ENCODE peak calls at places on chromosome 3, in five cellular contexts. N is lung, O is GM23248, Y is A549, C is psoas muscle. B is an unnamed sample. For H3K4me1 and H3K9me3, the result is how much of the 10 kb centered on the place peaks cover.

GRCh38 chr3:64272842-64273241 is 47.6 kb upstream of the PRICKLE2 start:
- DNase-seq in O (no peak), C (no peak), N (no peak), Y (no peak), B (no peak)

GRCh38 chr3:191363221-191363620 is 32.9 kb upstream of the UTS2B start:
- DNase-seq in C (no peak), N (no peak), Y (no peak), O (no peak), B (no peak)

GRCh38 chr3:52367891-52368880 is 52.1 kb downstream of the DNAH1 start:
- DNase-seq in Y (no peak), N (no peak), C (no peak), O (no peak), B (no peak)

GRCh38 chr3:49553320-49553689 is 972 bp upstream of the BSN start:
- DNase-seq in N (no peak), C (no peak), O (peak), Y (no peak), B (no peak)

GRCh38 chr3:39933986-39934693 is 124.7 kb downstream of the MYRIP start:
- DNase-seq in Y (no peak), N (no peak), O (no peak), C (no peak), B (no peak)

GRCh38 chr3:18559323-18559972 is 134.3 kb upstream of the SATB1 start:
- DNase-seq in C (no peak), N (no peak), Y (peak), O (peak), B (peak)

GRCh38 chr3:116135462-116135861 is 309.8 kb downstream of the LSAMP start:
- DNase-seq in Y (no peak), C (no peak), O (peak), N (no peak), B (no peak)

GRCh38 chr3:64026346-64026745 is 3.1 kb upstream of the PSMD6 start:
- DNase-seq in O (no peak), C (no peak), N (no peak), Y (no peak), B (no peak)

GRCh38 chr3:128051459-128051836 is 789 bp upstream of the SEC61A1 start:
- DNase-seq in N (no peak), Y (no peak), C (no peak), O (peak), B (no peak)

GRCh38 chr3:42713747-42714146 is 11.1 kb upstream of the HHATL start:
- DNase-seq in Y (no peak), C (no peak), N (no peak), O (no peak), B (no peak)

GRCh38 chr3:106168941-106169340 is 300.1 kb upstream of the CBLB start:
- DNase-seq in O (no peak), N (no peak), Y (no peak), C (no peak), B (no peak)

GRCh38 chr3:45123030-45123429 is 23.1 kb downstream of the CDCP1 start:
- DNase-seq in C (no peak), O (peak), N (no peak), Y (peak), B (no peak)

GRCh38 chr3:178513539-178514410 is 22.5 kb upstream of the KCNMB2 start:
- DNase-seq in Y (no peak), O (peak), C (no peak), N (no peak), B (no peak)

GRCh38 chr3:125280966-125281365 is 68.4 kb upstream of the SLC12A8 start:
- DNase-seq in C (no peak), N (no peak), O (peak), Y (no peak), B (no peak)

GRCh38 chr3:146594843-146595482 is 10.2 kb downstream of the PLSCR5 start:
- DNase-seq in C (no peak), Y (peak), O (peak), N (no peak), B (peak)

GRCh38 chr3:21894459-21895083 is 143.6 kb upstream of the ZNF385D start:
- DNase-seq in O (peak), C (no peak), N (no peak), Y (peak), B (no peak)

GRCh38 chr3:23811117-23811487 is 5.3 kb downstream of the UBE2E1 start:
- DNase-seq in Y (no peak), N (no peak), C (no peak), O (no peak), B (no peak)

GRCh38 chr3:14206548-14207177 is 28.0 kb downstream of the LSM3 start:
- DNase-seq in Y (no peak), C (no peak), N (no peak), O (no peak), B (no peak)

GRCh38 chr3:79968418-79968817 is 200.6 kb upstream of the ROBO1 start:
- DNase-seq in C (no peak), N (no peak), O (no peak), Y (no peak), B (no peak)

GRCh38 chr3:13274874-13275332 is 145.2 kb downstream of the NUP210 start:
- DNase-seq in N (no peak), O (no peak), Y (no peak), C (no peak), B (no peak)

GRCh38 chr3:119559441-119559963 is at the start of gene CD80:
- DNase-seq in C (peak), Y (peak), N (peak), O (peak), B (peak)

GRCh38 chr3:187017511-187018230 is 87.3 kb downstream of the ST6GAL1 start:
- DNase-seq in Y (no peak), C (no peak), N (no peak), O (no peak), B (no peak)

GRCh38 chr3:185327052-185327451 is 35.9 kb upstream of the MAP3K13 start:
- DNase-seq in N (no peak), C (no peak), O (no peak), Y (no peak), B (no peak)

GRCh38 chr3:36981006-36981405 is 11.9 kb downstream of the EPM2AIP1 start:
- DNase-seq in N (no peak), Y (no peak), O (no peak), C (no peak), B (no peak)

GRCh38 chr3:120160050-120160449 is 65.8 kb upstream of the GSK3B start:
- DNase-seq in Y (peak), C (peak), N (peak), O (peak), B (no peak)

GRCh38 chr3:178083906-178084823 is 452.1 kb upstream of the KCNMB2 start:
- DNase-seq in C (no peak), Y (peak), N (no peak), O (no peak), B (no peak)

GRCh38 chr3:11757441-11757875 is 89.2 kb downstream of the TAMM41 start:
- DNase-seq in C (peak), O (peak), N (no peak), Y (peak), B (no peak)

GRCh38 chr3:71369733-71370391 is 213.7 kb downstream of the FOXP1 start:
- DNase-seq in O (peak), N (no peak), Y (no peak), C (no peak), B (no peak)

GRCh38 chr3:168087539-168087938 is 8.2 kb downstream of the GOLIM4 start:
- DNase-seq in Y (no peak), C (no peak), O (no peak), N (no peak), B (no peak)

GRCh38 chr3:43770426-43771103 is 79.8 kb downstream of the ABHD5 start:
- DNase-seq in N (peak), O (peak), C (peak), Y (peak), B (no peak)
- H3K4me1 ChIP-seq in N (under half), O (under half), C (under half), Y (under half), B (under half)

DNA sequence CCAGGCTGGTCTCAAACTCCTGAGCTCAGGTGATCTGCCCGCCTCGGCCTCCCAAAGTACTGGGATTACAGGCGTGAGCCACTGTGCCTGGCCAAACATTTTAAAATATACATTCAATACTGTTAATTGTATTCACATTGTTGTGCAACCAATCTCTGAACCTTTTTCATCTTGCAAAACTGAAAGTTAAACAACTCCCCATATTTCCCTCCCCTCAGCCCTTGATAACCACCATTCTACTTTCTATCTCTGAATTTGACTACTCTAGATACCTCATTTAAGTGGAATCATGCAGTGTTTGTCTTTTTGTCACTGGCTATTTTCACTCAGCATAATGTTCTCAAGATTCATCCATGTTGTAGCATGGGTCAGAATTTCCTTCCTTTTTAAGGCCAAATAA is 30.0 kb downstream of the HMCES start:
- DNase-seq in Y (no peak), N (no peak), C (no peak), O (no peak), B (no peak)
- H3K27ac ChIP-seq in Y (no peak), N (no peak), C (no peak), O (no peak), B (peak)

GRCh38 chr3:101061312-101061711 is 68.1 kb upstream of the ABI3BP start:
- DNase-seq in Y (no peak), O (no peak), N (no peak), C (no peak), B (no peak)
- H3K9me3 ChIP-seq in Y (under half), O (under half), N (under half), C (under half), B (under half)

DNA sequence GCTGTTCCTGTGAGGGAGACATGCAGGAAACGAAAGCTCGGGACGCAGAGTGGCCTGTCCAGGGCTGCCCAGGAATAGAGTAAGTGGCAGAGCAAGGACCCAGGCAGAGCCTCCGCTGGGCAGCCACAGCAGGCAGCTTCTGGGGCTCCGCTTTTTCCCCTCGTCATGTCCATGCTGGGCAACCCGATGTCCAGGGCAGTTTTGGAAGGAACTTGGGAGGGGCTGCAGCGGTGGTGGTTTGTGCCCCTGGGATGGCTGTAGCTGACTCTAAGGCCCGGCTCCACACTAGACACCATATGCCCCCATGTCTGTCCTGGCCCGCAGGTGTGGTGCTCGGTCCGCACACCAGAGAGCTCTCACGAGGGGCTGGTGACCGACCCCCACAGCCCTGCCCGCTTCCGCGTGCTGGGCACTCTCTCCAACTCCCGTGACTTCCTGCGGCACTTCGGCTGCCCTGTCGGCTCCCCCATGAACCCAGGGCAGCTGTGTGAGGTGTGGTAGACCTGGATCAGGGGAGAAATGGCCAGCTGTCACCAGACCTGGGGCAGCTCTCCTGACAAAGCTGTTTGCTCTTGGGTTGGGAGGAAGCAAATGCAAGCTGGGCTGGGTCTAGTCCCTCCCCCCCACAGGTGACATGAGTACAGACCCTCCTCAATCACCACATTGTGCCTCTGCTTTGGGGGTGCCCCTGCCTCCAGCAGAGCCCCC is 7.1 kb upstream of the PSMD2 start:
- DNase-seq in C (no peak), Y (no peak), O (no peak), N (no peak), B (no peak)
- H3K4me1 ChIP-seq in C (under half), Y (under half), O (under half), N (under half), B (under half)

GRCh38 chr3:189903562-189904250 is 217.0 kb downstream of the P3H2 start:
- DNase-seq in Y (peak), C (no peak), N (no peak), O (no peak), B (no peak)
- H3K27ac ChIP-seq in Y (peak), C (no peak), N (no peak), O (no peak), B (no peak)

GRCh38 chr3:157188391-157188790 is 28.4 kb upstream of the CCNL1 start:
- DNase-seq in O (no peak), N (no peak), C (no peak), Y (no peak), B (no peak)

GRCh38 chr3:157195965-157196364 is 36.0 kb upstream of the CCNL1 start:
- DNase-seq in N (no peak), C (no peak), Y (no peak), O (no peak), B (no peak)

DNA sequence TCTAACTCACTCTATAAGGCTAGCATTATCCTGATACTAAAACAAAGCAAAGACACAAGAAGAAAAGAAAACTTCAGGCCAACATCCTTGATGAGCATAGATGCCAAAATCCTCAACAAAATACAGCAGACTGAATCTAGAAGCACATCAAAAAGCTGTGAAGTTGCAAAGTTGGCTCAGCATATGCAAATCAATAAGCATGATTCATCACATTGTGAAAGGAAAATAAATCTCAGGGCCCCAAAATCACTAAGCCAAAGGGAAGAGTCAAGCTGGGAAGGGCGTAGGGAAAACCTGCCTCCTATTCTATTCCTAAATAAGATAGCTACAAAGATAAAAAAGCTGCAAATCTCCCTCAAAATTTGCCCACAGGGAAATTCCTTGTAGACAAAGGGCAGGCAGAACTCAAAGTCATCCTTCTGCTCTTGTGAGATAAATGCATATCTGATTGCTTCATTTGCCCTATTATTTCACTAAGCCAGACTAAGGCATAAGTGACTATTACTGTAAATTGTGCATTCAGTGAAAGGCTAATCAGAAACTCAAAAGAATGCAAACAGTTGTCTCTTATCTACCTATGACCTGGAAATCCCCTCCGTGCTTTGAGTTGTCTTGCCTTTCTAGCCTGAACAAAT is 30.4 kb upstream of the CCNL1 start:
- DNase-seq in N (no peak), C (no peak), O (no peak), Y (no peak), B (no peak)
- H3K9me3 ChIP-seq in N (under half), C (under half), O (under half), Y (under half), B (under half)

GRCh38 chr3:194275721-194276120 is 75.4 kb downstream of the CPN2 start:
- DNase-seq in O (peak), C (no peak), Y (no peak), N (no peak), B (no peak)

GRCh38 chr3:194273396-194274310 is 77.5 kb downstream of the CPN2 start:
- DNase-seq in O (no peak), C (no peak), Y (no peak), N (no peak), B (no peak)

GRCh38 chr3:194272861-194273266 is 78.3 kb downstream of the CPN2 start:
- DNase-seq in Y (no peak), C (no peak), N (no peak), O (peak), B (no peak)

GRCh38 chr3:194275231-194275671 is 75.9 kb downstream of the CPN2 start:
- DNase-seq in N (no peak), Y (peak), C (no peak), O (peak), B (no peak)

DNA sequence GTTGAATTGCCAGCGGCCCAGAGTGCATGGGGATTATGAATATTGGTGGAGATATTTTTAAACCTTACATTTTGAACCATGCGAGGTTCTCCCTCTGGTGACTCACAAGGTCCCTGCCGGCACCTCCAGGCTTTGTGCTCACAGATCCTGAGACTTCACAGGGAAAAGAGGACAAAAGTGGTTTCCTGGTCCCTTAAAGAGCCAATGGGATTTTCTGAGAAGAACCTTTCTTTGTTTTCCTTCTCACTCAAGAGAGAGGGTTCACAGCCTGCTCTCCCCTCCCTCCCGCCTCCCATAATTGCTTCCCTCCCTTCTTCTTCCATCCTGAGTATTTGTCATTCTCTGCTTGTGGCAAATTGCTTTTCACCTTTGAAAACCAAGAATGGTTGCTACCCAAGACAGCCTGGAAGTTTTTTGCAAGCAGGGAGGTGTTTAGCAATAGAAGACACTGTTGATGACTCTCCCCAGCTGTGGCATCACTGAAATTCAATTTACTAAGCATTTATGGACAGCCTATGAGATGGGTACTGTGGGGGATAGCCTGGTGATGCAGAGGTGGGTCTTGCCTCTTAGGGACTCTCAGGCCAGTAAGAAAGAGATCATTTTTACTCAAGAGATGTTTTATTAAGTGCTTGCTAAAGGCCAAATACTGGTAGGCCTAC is 76.6 kb downstream of the CPN2 start:
- DNase-seq in O (peak), Y (no peak), N (no peak), C (no peak), B (no peak)
- H3K4me1 ChIP-seq in O (under half), Y (under half), N (under half), C (half or more), B (under half)

GRCh38 chr3:134239538-134239937 is 11.1 kb downstream of the RYK start:
- DNase-seq in Y (no peak), C (no peak), O (peak), N (no peak), B (no peak)
- H3K27ac ChIP-seq in Y (no peak), C (no peak), O (peak), N (no peak), B (no peak)

GRCh38 chr3:7820969-7821368 is 680.7 kb upstream of the LMCD1 start:
- DNase-seq in C (no peak), Y (no peak), N (no peak), O (no peak), B (no peak)
- H3K9me3 ChIP-seq in C (under half), Y (under half), N (under half), O (under half), B (under half)

GRCh38 chr3:50622881-50623280 is 5.9 kb downstream of the MAPKAPK3 start:
- DNase-seq in O (no peak), Y (no peak), C (no peak), N (no peak), B (no peak)
- H3K4me1 ChIP-seq in O (half or more), Y (under half), C (half or more), N (under half), B (half or more)